ENCODE peak calls at places on chromosome 19, in four cellular contexts. G is AG04449, D is cardiac fibroblast, P is lower leg skin. V is an unnamed sample.

GRCh38 chr19:3024870-3025515 is 4.1 kb downstream of the TLE2 start:
- DNase-seq in P (no peak), G (no peak), D (no peak), V (no peak)

GRCh38 chr19:16202320-16203255 is 4.9 kb downstream of the AP1M1 start:
- DNase-seq in D (no peak), P (no peak), G (no peak), V (no peak)

GRCh38 chr19:4352701-4353121 is 9.3 kb downstream of the MPND start:
- DNase-seq in G (no peak), P (no peak), D (peak), V (no peak)

GRCh38 chr19:8304841-8305621 is 3.1 kb downstream of the CD320 start:
- DNase-seq in G (no peak), D (no peak), P (peak), V (peak)

GRCh38 chr19:12833747-12834417 is 497 bp downstream of the RTBDN start:
- DNase-seq in D (no peak), G (no peak), P (no peak), V (no peak)

GRCh38 chr19:40497214-40497613 is 30.4 kb downstream of the SPTBN4 start:
- DNase-seq in G (no peak), D (no peak), P (no peak), V (no peak)

GRCh38 chr19:16325671-16326400 is 1.2 kb downstream of the KLF2 start:
- DNase-seq in D (peak), P (no peak), G (no peak), V (peak)

GRCh38 chr19:46958542-46958941 is 61.1 kb upstream of the NPAS1 start:
- DNase-seq in P (no peak), G (no peak), D (peak), V (no peak)

DNA sequence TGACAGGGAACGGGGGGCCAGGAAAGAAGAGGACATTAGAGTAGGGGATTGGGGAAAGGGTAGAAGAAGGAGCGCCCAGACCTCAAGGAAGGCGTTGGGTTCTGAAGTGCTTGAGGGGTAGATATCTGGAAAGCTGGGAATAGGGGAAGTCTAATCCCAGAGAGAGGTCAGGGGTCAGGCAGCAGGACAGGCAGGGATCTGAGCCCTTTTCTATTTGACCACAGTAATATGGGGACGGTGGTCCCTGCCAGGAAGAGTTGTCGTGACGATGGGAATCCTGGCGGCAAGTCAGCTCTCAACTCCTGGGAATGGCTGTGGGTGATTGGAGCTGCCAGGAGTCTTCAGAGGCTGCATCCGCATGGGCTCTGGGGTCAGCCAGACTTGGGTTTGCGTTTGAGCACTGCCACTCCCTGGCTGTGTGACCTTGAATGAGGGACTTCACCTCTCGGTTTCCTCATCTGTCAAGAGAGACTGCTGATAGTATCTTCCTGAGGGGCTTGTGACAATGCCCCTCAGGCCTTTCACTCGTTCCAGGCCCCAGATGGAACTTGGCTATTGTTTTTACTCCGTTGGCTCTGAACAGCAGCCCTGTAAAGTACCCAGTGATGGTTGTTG is 1.3 kb downstream of the AP2A1 start:
- DNase-seq in P (no peak), G (no peak), D (no peak), V (no peak)
- H3K4me3 ChIP-seq in P (peak), G (peak), D (peak), V (peak)

DNA sequence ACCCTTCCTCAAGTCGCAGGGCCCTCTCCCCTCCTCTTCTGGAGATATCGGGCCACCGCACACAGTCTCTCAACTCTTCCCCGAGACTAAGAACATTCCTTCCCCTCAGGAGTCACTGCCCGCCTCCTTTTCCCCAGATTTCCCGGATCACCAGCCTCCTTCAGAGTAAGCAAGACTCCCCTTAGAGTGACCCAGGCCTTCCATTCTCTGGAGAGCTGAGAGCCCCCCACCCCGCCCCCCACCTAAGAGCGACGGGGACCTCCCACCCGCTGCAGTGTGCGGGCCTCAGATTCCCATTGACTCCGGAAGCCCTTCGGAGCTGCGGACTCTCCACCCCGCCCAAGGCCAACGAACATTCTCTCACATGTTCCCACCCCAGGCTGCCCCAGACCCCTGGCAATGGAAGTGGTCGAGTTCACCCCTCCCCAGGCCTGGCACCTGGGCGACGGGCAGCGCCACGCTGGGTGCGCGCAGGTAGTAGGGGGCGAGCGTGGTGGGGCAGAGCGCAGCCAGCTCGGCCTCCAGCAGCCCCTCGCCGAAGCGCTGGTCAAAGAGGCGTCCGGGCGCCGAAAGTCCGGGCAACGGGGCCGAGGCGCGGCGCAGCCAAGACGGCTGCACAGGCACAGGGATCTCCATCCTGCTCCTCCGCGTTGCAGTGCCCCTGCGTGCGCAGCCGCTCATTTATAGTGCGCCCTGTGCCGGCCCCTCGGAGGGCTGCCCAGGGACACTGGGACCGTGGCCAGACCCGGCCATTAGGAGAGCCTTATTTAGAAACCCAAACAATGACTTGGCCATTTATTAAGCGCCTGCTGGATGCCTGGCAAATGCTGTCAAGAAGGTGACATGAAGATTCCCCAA is at the start of gene HSPB6:
- DNase-seq in G (no peak), P (no peak), D (peak), V (peak)
- H3K4me3 ChIP-seq in G (peak), P (peak), D (peak), V (peak)

GRCh38 chr19:317710-318508 is 26.7 kb downstream of the MIER2 start:
- DNase-seq in P (no peak), G (no peak), D (no peak), V (no peak)
- H3K4me3 ChIP-seq in P (no peak), G (no peak), D (no peak), V (no peak)

DNA sequence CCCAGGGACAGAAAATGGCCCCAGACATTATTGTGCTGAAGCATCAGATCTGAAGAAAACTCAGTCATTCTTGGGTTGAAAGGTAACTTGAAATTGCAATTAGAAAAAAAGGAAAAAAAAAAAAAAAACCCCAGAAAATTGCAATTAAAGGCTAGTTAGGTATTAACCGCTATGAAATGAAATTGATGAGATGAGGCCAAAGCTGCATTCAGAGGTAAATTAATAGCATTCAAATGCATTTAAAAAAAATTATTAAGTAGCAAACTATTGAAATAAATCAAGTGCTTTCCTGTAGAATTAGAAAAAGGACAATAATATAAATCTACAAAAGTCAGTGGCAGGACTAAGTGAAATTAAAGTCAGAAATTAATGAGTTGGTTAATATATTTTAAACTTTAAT is 6.4 kb downstream of the PGLS start:
- DNase-seq in G (no peak), D (no peak), P (no peak), V (no peak)
- H3K4me3 ChIP-seq in G (no peak), D (no peak), P (no peak), V (no peak)

GRCh38 chr19:19626516-19627441 is 1.2 kb downstream of the LPAR2 start:
- DNase-seq in G (no peak), D (no peak), P (no peak), V (no peak)
- H3K4me3 ChIP-seq in G (no peak), D (no peak), P (no peak), V (no peak)

GRCh38 chr19:11096210-11096841 is 7.1 kb downstream of the LDLR start:
- DNase-seq in P (no peak), G (no peak), D (peak), V (peak)
- H3K4me3 ChIP-seq in P (no peak), G (no peak), D (no peak), V (no peak)

GRCh38 chr19:11204943-11205349 is 7.6 kb upstream of the KANK2 start:
- DNase-seq in G (no peak), D (no peak), P (peak), V (peak)

GRCh38 chr19:11204076-11204602 is 6.8 kb upstream of the KANK2 start:
- DNase-seq in G (no peak), P (no peak), D (no peak), V (no peak)

GRCh38 chr19:11201791-11202190 is 4.4 kb upstream of the KANK2 start:
- DNase-seq in G (no peak), P (no peak), D (no peak), V (no peak)

GRCh38 chr19:11202488-11203193 is 5.3 kb upstream of the KANK2 start:
- DNase-seq in P (no peak), D (no peak), G (no peak), V (no peak)

GRCh38 chr19:11203194-11204075 is 6.1 kb upstream of the KANK2 start:
- DNase-seq in P (peak), D (peak), G (peak), V (peak)
- H3K4me3 ChIP-seq in P (no peak), D (no peak), G (no peak), V (no peak)

DNA sequence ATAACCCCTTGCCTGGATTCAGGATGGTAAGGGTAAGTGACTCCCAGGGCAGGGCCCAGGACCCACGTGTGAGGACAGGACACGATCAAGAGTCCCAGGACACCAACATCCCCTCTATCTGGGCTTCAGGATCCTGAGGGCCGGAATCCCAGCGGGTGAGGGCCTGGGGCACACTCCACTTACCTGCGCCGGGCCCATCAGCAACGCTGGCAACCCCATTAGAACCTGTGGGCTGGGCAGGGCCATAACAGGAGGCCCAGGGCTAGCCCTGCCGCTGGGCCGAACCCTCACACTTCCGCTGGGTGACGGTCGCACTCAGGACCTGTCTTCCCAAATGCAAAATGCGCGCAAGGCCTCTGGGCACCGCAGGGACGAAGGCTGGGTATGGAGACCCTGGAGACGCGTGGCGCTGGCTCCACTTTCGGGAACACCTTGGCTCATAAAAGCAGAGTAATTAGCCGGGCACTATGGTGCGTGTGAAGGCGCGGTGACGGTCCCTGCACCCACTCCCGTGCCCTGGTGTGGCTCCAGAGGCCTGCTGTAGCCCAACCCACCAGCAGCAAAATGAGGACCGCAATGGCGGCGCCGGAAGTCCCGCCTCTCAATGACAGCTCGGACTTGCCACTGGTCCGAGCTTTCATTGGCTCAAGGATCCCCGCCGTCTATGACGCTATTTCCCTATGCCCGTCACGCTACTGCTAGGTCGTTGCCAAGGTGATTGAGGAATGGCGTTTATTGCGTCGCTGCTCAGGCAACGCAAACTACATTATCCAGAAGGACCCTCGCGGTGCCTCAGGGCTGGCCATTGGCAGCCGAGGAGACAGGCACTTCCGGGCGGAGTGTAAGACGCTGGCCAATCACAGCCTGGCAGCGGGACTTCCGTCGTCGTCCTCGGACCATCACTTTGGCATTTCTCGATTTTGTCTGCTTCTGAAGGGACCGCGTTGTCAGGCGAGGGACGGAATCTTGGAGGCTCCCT is at the start of gene ZNF132:
- DNase-seq in P (peak), D (peak), G (peak), V (peak)
- H3K4me3 ChIP-seq in P (peak), D (peak), G (peak), V (peak)

DNA sequence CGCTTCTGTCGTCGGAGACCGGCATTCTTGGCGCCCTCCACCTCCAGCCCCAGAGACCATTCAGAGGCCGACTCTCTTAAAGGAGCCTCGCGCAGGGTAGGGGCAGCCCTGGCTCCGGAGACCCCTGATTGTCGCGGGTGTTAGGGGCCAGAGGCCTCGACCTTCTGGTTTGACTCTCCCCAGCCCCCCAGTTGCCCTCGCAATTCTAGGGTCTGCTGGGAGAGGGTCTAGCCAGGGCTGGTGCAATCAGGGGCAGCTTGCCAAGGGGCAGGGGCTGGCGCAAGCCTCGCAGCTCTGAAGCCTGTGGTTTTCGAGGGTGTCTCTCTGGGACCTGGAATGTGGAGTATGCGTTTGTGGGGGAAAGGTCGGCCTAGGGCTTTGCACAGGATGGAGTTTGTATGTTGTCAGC is 1.6 kb upstream of the SLC7A10 start:
- DNase-seq in P (no peak), D (no peak), G (no peak), V (no peak)
- H3K4me3 ChIP-seq in P (no peak), D (no peak), G (no peak), V (no peak)

DNA sequence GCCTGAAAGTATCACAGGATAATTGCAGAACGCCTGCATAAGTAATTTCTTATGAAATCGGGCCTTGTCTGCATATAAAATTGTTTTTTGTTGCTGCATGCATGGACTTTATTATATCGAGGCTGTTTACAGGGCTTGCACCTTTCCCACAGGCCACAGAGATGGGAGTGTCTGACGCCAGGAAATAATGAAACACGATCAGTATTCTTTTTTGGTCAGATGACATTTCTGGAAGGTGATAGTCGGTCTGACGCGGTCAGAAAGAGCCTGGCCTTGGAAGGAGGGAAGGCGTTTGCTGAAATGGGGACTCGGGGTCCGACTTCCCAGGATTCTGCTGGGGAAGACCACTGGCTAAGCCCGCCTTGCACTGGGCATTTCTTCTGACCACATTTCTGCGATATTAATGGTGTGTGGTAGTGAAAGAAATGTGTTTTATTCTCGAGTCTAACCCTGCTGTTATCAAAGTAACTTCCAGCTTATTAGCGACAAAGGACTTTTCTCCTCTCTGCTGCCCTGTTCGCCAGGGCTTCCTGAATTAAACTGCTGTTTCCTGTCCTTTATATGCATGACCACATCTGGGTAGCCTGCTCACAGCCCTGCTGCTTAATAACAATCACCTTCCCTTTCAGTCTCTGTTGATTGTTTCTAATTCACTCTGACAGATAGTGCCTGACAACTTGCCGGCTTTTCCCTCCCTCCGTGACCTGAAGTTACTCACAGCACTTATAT is 11.6 kb upstream of the ZNF536 start:
- DNase-seq in D (no peak), G (no peak), P (no peak), V (no peak)
- H3K4me3 ChIP-seq in D (no peak), G (no peak), P (no peak), V (no peak)

V was measured in uterus.